ENCODE peak calls at places on chromosome 10, in seven cellular contexts. K, R, S, H, Q, Y and T are unnamed samples.

GRCh38 chr10:78700413-78700812 is 368.4 kb upstream of the ZMIZ1 start:
- DNase-seq in K (no peak), R (peak; percentile 22), S (no peak), H (peak; percentile 48), Q (no peak), Y (no peak), T (no peak)

GRCh38 chr10:111705026-111705425 is 478.5 kb downstream of the GPAM start:
- DNase-seq in K (no peak), R (no peak), S (no peak), H (no peak), Q (no peak), Y (no peak), T (no peak)

GRCh38 chr10:51699475-51700227 is at the start of gene CSTF2T:
- DNase-seq in K (peak; percentile 94), R (peak; percentile 93), S (peak; percentile 93), H (peak; percentile 91), Q (peak; percentile 95), Y (peak; percentile 89), T (peak; percentile 96)

GRCh38 chr10:60535427-60535826 is 145.8 kb upstream of the ANK3 start:
- DNase-seq in K (no peak), R (no peak), S (no peak), H (no peak), Q (no peak), Y (no peak), T (no peak)

GRCh38 chr10:95289003-95289920 is 1.5 kb downstream of the PDLIM1 start:
- DNase-seq in K (no peak), R (peak; percentile 70), S (no peak), H (no peak), Q (no peak), Y (no peak), T (no peak)

GRCh38 chr10:25261571-25261970 is 86.8 kb downstream of the GPR158 start:
- DNase-seq in K (no peak), R (no peak), S (no peak), H (no peak), Q (no peak), Y (no peak), T (no peak)

GRCh38 chr10:88120075-88120474 is 256.6 kb downstream of the PTEN start:
- DNase-seq in K (no peak), R (no peak), S (no peak), H (no peak), Q (no peak), Y (no peak), T (no peak)

GRCh38 chr10:85702768-85703167 is 663.8 kb downstream of the GRID1 start:
- DNase-seq in K (no peak), R (no peak), S (no peak), H (no peak), Q (no peak), Y (no peak), T (no peak)

GRCh38 chr10:132036887-132037675 is 28.7 kb upstream of the JAKMIP3 start:
- DNase-seq in K (peak; percentile 36), R (no peak), S (no peak), H (no peak), Q (no peak), Y (peak; percentile 31), T (no peak)

GRCh38 chr10:44752451-44753441 is 158.4 kb upstream of the TMEM72 start:
- DNase-seq in K (no peak), R (no peak), S (no peak), H (peak; percentile 32), Q (no peak), Y (peak; percentile 81), T (no peak)

GRCh38 chr10:6271663-6272062 is 68.9 kb downstream of the PFKFB3 start:
- DNase-seq in K (no peak), R (no peak), S (no peak), H (no peak), Q (no peak), Y (no peak), T (no peak)

GRCh38 chr10:71963756-71964668 is at the start of gene CHST3:
- DNase-seq in K (no peak), R (peak; percentile 42), S (peak; percentile 69), H (peak; percentile 84), Q (peak; percentile 91), Y (peak; percentile 41), T (no peak)

GRCh38 chr10:113347508-113347907 is 205.3 kb upstream of the HABP2 start:
- DNase-seq in K (no peak), R (peak; percentile 17), S (no peak), H (no peak), Q (peak; percentile 84), Y (peak; percentile 63), T (no peak)

GRCh38 chr10:101397140-101397539 is 43.2 kb downstream of the BTRC start:
- DNase-seq in K (no peak), R (no peak), S (no peak), H (peak; percentile 17), Q (no peak), Y (no peak), T (peak; percentile 58)

GRCh38 chr10:3904419-3904975 is 119.5 kb upstream of the KLF6 start:
- DNase-seq in K (no peak), R (no peak), S (no peak), H (no peak), Q (no peak), Y (no peak), T (no peak)

GRCh38 chr10:53836638-53837037 is 964.4 kb downstream of the PCDH15 start:
- DNase-seq in K (no peak), R (no peak), S (no peak), H (no peak), Q (no peak), Y (no peak), T (no peak)

GRCh38 chr10:103734731-103735130 is 120.6 kb downstream of the SH3PXD2A start:
- DNase-seq in K (no peak), R (no peak), S (no peak), H (no peak), Q (no peak), Y (no peak), T (no peak)

GRCh38 chr10:18647945-18648344 is 3.4 kb downstream of the NSUN6 start:
- DNase-seq in K (no peak), R (no peak), S (no peak), H (no peak), Q (no peak), Y (no peak), T (no peak)

GRCh38 chr10:18651324-18652007 is at the start of gene NSUN6:
- DNase-seq in K (peak; percentile 97), R (peak; percentile 94), S (peak; percentile 95), H (peak; percentile 91), Q (peak; percentile 95), Y (peak; percentile 88), T (peak; percentile 97)

GRCh38 chr10:18650618-18651017 is 769 bp downstream of the NSUN6 start:
- DNase-seq in K (no peak), R (no peak), S (no peak), H (no peak), Q (no peak), Y (no peak), T (peak; percentile 29)

GRCh38 chr10:18647151-18647550 is 4.2 kb downstream of the NSUN6 start:
- DNase-seq in K (no peak), R (no peak), S (no peak), H (no peak), Q (no peak), Y (no peak), T (no peak)

GRCh38 chr10:18649364-18649959 is 1.9 kb downstream of the NSUN6 start:
- DNase-seq in K (no peak), R (no peak), S (no peak), H (no peak), Q (no peak), Y (no peak), T (peak; percentile 44)
- TF ChIP-seq POLR2A in K (no peak), R (no peak), S (no peak), H (no peak), Q (no peak), Y (no peak), T (no peak)

DNA sequence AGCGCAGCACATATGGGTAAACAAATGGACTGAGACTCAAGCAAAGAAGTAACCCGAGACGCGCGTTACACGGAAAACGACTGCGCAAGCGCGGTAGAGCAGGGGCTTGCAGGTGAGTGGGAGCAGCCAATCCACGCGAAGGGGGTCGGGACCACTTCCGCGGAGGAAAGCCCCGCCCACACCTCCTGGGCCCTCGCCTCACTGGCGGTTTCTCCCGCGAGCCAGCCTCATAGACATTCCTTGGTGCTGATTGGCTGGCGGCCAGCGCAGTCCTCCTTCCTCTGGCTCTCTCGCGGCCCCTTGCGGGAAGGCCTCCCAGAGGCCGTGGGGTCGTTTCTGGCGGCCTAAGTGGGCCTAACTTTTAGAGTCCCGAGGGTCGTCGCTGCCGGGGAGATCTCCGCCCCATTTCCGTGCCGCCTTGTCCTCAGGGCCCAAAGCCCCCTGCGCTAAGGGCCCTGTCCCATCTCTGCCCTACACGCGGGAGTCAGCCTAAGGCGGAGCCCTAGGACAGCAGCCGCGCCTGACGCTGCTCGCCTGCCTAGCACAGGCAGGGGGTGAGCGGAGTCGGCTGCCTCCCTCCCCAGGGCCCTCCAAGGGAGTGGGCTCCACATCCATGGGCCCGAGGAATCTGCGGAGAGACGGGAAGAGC is 9.1 kb upstream of the FXYD4 start:
- DNase-seq in K (peak; percentile 98), R (peak; percentile 97), S (peak; percentile 99), H (peak; percentile 89), Q (peak; percentile 97), Y (peak; percentile 97), T (peak; percentile 92)
- TF ChIP-seq POLR2A in K (no peak), R (peak; percentile 62), S (no peak), H (no peak), Q (peak; percentile 5), Y (peak; percentile 20), T (peak; percentile 78)

GRCh38 chr10:33252324-33252723 is 82.1 kb downstream of the NRP1 start:
- DNase-seq in K (no peak), R (no peak), S (no peak), H (no peak), Q (no peak), Y (no peak), T (no peak)

GRCh38 chr10:33254556-33255160 is 79.8 kb downstream of the NRP1 start:
- DNase-seq in K (no peak), R (no peak), S (no peak), H (no peak), Q (no peak), Y (no peak), T (no peak)

GRCh38 chr10:33252794-33253203 is 81.7 kb downstream of the NRP1 start:
- DNase-seq in K (no peak), R (no peak), S (no peak), H (no peak), Q (no peak), Y (no peak), T (no peak)

GRCh38 chr10:33249659-33250058 is 84.8 kb downstream of the NRP1 start:
- DNase-seq in K (no peak), R (no peak), S (no peak), H (no peak), Q (no peak), Y (no peak), T (no peak)

DNA sequence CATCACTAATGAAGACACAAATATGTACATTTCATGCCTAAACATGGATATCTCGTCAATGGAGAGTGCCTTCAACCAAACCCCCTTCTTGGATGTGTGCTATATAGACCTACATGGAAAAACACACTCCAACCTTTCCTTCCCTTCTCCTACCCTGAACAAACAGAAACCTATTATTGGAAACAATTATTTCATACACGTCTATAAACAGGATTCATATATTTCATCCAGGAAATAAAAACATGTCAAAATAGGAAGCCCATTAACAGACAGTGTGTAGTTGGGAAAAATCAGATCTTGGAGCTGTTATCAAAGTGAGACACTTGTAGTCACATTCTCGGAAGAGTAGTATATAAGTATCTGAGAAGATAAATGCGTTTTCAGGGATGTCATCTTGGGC is 81.1 kb downstream of the NRP1 start:
- DNase-seq in K (no peak), R (no peak), S (no peak), H (no peak), Q (no peak), Y (no peak), T (no peak)
- TF ChIP-seq POLR2A in K (no peak), R (no peak), S (no peak), H (no peak), Q (no peak), Y (no peak), T (no peak)

GRCh38 chr10:31928531-31929259 is at the start of gene ARHGAP12:
- DNase-seq in K (peak; percentile 97), R (peak; percentile 94), S (peak; percentile 93), H (peak; percentile 89), Q (peak; percentile 95), Y (peak; percentile 92), T (peak; percentile 94)
- TF ChIP-seq POLR2A in K (peak; percentile 47), R (peak; percentile 95), S (peak; percentile 87), H (peak; percentile 95), Q (peak; percentile 83), Y (peak; percentile 99), T (peak; percentile 45)